ENCODE peak calls at places on chromosomes 7 and 10, in seven cellular contexts. C is GM23338, S is AG04449, D is epithelial cell of esophagus, M is bronchial epithelial cell, F is SK-N-SH, L is cardiac muscle cell. Q is an unnamed sample.

GRCh38 chr7:112204072-112204775 is 2.0 kb downstream of the DOCK4 start:
- DNase-seq in C (peak; percentile 38), S (no peak), D (peak; percentile 15), M (no peak), F (peak; percentile 39), L (no peak), Q (no peak)

GRCh38 chr7:30068117-30068516 is 39.9 kb downstream of the PLEKHA8 start:
- DNase-seq in C (no peak), S (peak; percentile 83), D (peak; percentile 74), M (peak; percentile 63), F (no peak), L (no peak), Q (peak; percentile 39)

GRCh38 chr10:11472158-11472753 is 139.2 kb downstream of the USP6NL start:
- DNase-seq in C (peak; percentile 89), S (no peak), D (peak; percentile 68), M (peak; percentile 56), F (peak; percentile 69), L (peak; percentile 77), Q (peak; percentile 6)

GRCh38 chr7:105016083-105017075 is 2.4 kb downstream of the KMT2E start:
- DNase-seq in C (no peak), S (no peak), D (peak; percentile 29), M (no peak), F (no peak), L (no peak), Q (no peak)

GRCh38 chr7:601573-602340 is 82.1 kb upstream of the PDGFA start:
- DNase-seq in C (no peak), S (no peak), D (no peak), M (no peak), F (no peak), L (no peak), Q (no peak)

GRCh38 chr10:35460852-35461460 is 124.6 kb downstream of the CCNY start:
- DNase-seq in C (no peak), S (no peak), D (no peak), M (no peak), F (no peak), L (no peak), Q (no peak)

GRCh38 chr7:151764056-151764920 is 112.6 kb downstream of the PRKAG2 start:
- DNase-seq in C (no peak), S (no peak), D (no peak), M (no peak), F (no peak), L (no peak), Q (no peak)

GRCh38 chr7:157391036-157391710 is 54.4 kb downstream of the DNAJB6 start:
- DNase-seq in C (no peak), S (no peak), D (no peak), M (no peak), F (no peak), L (no peak), Q (no peak)

GRCh38 chr10:132612571-132613504 is 75.3 kb downstream of the INPP5A start:
- DNase-seq in C (no peak), S (no peak), D (no peak), M (no peak), F (peak; percentile 27), L (no peak), Q (no peak)

GRCh38 chr10:116615199-116615776 is 5.5 kb upstream of the PNLIPRP2 start:
- DNase-seq in C (no peak), S (no peak), D (no peak), M (no peak), F (no peak), L (no peak), Q (no peak)

GRCh38 chr10:116899626-116900025 is 50.3 kb downstream of the ENO4 start:
- DNase-seq in C (no peak), S (no peak), D (no peak), M (no peak), F (no peak), L (no peak), Q (no peak)

GRCh38 chr10:92847185-92847864 is 995 bp upstream of the EXOC6 start:
- DNase-seq in C (no peak), S (no peak), D (peak; percentile 83), M (peak; percentile 83), F (no peak), L (no peak), Q (no peak)

GRCh38 chr10:88826390-88826789 is 23.9 kb downstream of the LIPM start:
- DNase-seq in C (no peak), S (no peak), D (no peak), M (no peak), F (no peak), L (no peak), Q (no peak)

GRCh38 chr7:157010588-157011332 is at the start of gene MNX1:
- DNase-seq in C (peak; percentile 93), S (no peak), D (peak; percentile 89), M (peak; percentile 13), F (peak; percentile 71), L (peak; percentile 93), Q (no peak)

GRCh38 chr7:12436896-12437535 is 33.4 kb upstream of the VWDE start:
- DNase-seq in C (peak; percentile 72), S (no peak), D (peak; percentile 55), M (peak; percentile 72), F (peak; percentile 28), L (peak; percentile 47), Q (no peak)

GRCh38 chr10:63885159-63885558 is 364.0 kb downstream of the REEP3 start:
- DNase-seq in C (no peak), S (no peak), D (peak; percentile 18), M (peak; percentile 26), F (no peak), L (no peak), Q (no peak)

GRCh38 chr7:150784120-150784736 is 15.9 kb downstream of the TMEM176B start:
- DNase-seq in C (no peak), S (no peak), D (no peak), M (no peak), F (no peak), L (no peak), Q (no peak)

GRCh38 chr7:127789031-127789430 is 137.0 kb downstream of the SND1 start:
- DNase-seq in C (no peak), S (no peak), D (no peak), M (no peak), F (no peak), L (no peak), Q (no peak)

GRCh38 chr7:106775552-106775936 is 89.5 kb upstream of the PIK3CG start:
- DNase-seq in C (no peak), S (no peak), D (peak; percentile 80), M (peak; percentile 87), F (no peak), L (no peak), Q (no peak)

GRCh38 chr10:34802692-34803091 is 12.4 kb downstream of the PARD3 start:
- DNase-seq in C (no peak), S (no peak), D (peak; percentile 20), M (no peak), F (no peak), L (no peak), Q (no peak)

GRCh38 chr10:87656431-87657072 is 3.1 kb upstream of the PAPSS2 start:
- DNase-seq in C (peak; percentile 84), S (no peak), D (peak; percentile 45), M (peak; percentile 47), F (peak; percentile 71), L (peak; percentile 73), Q (no peak)

GRCh38 chr7:74627699-74628411 is 29.7 kb upstream of the GTF2I start:
- DNase-seq in C (peak; percentile 75), S (peak; percentile 24), D (no peak), M (no peak), F (peak; percentile 45), L (peak; percentile 70), Q (peak; percentile 21)

GRCh38 chr10:15293862-15294835 is 76.9 kb downstream of the FAM171A1 start:
- DNase-seq in C (no peak), S (no peak), D (no peak), M (no peak), F (no peak), L (no peak), Q (no peak)

GRCh38 chr10:129883029-129883428 is 81.0 kb downstream of the EBF3 start:
- DNase-seq in C (no peak), S (no peak), D (no peak), M (no peak), F (no peak), L (no peak), Q (no peak)

GRCh38 chr7:130913721-130914588 is 179.9 kb upstream of the KLF14 start:
- DNase-seq in C (no peak), S (no peak), D (no peak), M (no peak), F (no peak), L (no peak), Q (no peak)

GRCh38 chr7:3028767-3029111 is 14.9 kb downstream of the CARD11 start:
- DNase-seq in C (no peak), S (no peak), D (no peak), M (no peak), F (peak; percentile 79), L (no peak), Q (no peak)

GRCh38 chr7:140902305-140902953 is 22.3 kb downstream of the BRAF start:
- DNase-seq in C (no peak), S (no peak), D (no peak), M (no peak), F (no peak), L (no peak), Q (no peak)
- TF ChIP-seq CTCF in C (no peak), S (no peak), D (no peak), M (no peak), F (no peak), L (no peak), Q (no peak)

DNA sequence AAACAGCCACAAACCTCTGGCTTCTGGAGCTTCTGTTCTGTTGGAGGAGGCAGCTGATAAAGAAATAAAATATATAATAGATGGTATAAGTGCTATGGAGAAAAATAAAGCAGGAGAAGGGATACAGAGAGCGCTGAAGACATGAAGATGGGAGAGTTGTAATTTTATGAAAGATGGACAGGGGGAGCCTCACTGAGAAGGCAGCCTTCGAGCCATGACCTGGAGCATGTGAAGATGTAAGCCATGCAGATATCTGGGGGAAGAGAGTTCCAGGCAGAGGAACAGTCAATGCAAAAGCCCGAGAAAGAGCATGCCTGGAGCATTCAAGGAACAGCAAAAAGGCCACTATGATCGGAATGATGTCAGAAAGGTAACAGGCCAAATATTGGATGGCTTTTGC is 187.5 kb downstream of the KIAA1217 start:
- DNase-seq in C (peak; percentile 30), S (no peak), D (no peak), M (no peak), F (no peak), L (no peak), Q (no peak)
- TF ChIP-seq CTCF in C (peak; percentile 44), S (no peak), D (peak; percentile 15), M (no peak), F (peak; percentile 36), L (peak; percentile 18), Q (peak; percentile 33)

GRCh38 chr7:82020076-82020475 is 250.2 kb upstream of the HGF start:
- DNase-seq in C (no peak), S (no peak), D (no peak), M (no peak), F (no peak), L (peak; percentile 10), Q (no peak)
- TF ChIP-seq CTCF in C (no peak), S (no peak), D (no peak), M (no peak), F (no peak), L (no peak), Q (no peak)

DNA sequence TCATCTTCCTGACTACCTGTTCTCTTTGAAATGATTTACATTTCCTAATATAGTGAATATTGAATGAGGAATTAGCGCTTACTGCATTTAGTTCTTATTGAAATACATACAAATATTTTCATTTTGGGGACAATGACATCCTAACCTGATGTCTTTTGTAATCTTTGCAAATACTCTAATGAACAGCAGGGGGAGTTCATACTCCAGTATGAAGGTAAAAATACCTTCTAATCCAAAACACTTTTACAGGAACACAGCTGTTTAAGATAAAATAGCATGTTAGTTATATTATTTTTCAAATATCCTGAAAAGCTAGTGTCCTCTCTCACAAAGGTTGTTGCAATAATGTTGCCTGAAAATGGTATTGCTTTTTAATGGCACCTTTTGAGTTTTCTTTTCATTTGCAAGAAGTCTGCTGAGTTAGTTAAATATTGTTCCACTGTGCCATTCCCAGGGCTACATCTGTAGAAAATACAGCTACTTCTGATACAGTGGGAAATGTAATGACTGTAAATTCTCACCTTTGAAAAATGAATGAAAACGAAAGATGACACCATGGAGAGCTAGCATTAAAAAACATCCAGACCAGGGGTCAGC is 400.0 kb downstream of the PHF14 start:
- DNase-seq in C (peak; percentile 62), S (no peak), D (peak; percentile 22), M (peak; percentile 35), F (peak; percentile 14), L (peak; percentile 33), Q (no peak)
- TF ChIP-seq CTCF in C (peak; percentile 80), S (peak; percentile 11), D (peak; percentile 50), M (peak; percentile 40), F (peak; percentile 70), L (peak; percentile 55), Q (peak; percentile 51)